ENCODE peak calls at places on chromosomes 7 and 10, in nine cellular contexts. N is PC-3, U is right cardiac atrium, G is A549, Y is uterus, J is adipocyte, C is H9, P is cardiac muscle cell, L is Peyer's patch. W is an unnamed sample.

GRCh38 chr7:155588468-155588998 is 42.2 kb upstream of the CNPY1 start:
- DNase-seq in Y (no peak), N (no peak), U (no peak), J (no peak), C (no peak), P (no peak), G (no peak), L (no peak), W (no peak)

GRCh38 chr7:148571381-148571780 is 19.2 kb upstream of the C7orf33 start:
- DNase-seq in N (no peak), L (no peak), U (no peak), J (no peak), Y (no peak), C (no peak), G (no peak), P (no peak), W (no peak)

GRCh38 chr10:31262672-31263071 is 56.3 kb upstream of the ZEB1 start:
- DNase-seq in J (peak; percentile 71), N (no peak), G (no peak), U (peak; percentile 37), C (no peak), L (no peak), Y (no peak), P (peak; percentile 87), W (no peak)

GRCh38 chr10:129467346-129468119 is 492 bp downstream of the MGMT start:
- DNase-seq in P (peak; percentile 47), Y (no peak), U (peak; percentile 74), C (no peak), J (peak; percentile 7), G (no peak), L (peak; percentile 25), N (no peak), W (no peak)

GRCh38 chr10:25725917-25726716 is 207.9 kb upstream of the MYO3A start:
- DNase-seq in J (peak; percentile 66), U (no peak), L (no peak), Y (no peak), G (peak; percentile 47), C (peak; percentile 60), P (peak; percentile 78), N (peak; percentile 66), W (no peak)

GRCh38 chr7:43204081-43204480 is 91.6 kb downstream of the HECW1 start:
- DNase-seq in Y (no peak), L (no peak), G (no peak), J (peak; percentile 57), P (peak; percentile 21), U (no peak), C (no peak), N (peak; percentile 66), W (no peak)

GRCh38 chr10:89684604-89685003 is 16.8 kb upstream of the KIF20B start:
- DNase-seq in N (no peak), P (peak; percentile 60), Y (no peak), C (no peak), G (no peak), U (no peak), L (no peak), J (no peak), W (no peak)

GRCh38 chr10:116324227-116324950 is at the start of gene CCDC172:
- DNase-seq in J (no peak), P (no peak), C (peak; percentile 43), U (no peak), Y (no peak), L (no peak), G (no peak), N (no peak), W (peak; percentile 56)

GRCh38 chr7:14859267-14859666 is 43.3 kb downstream of the DGKB start:
- DNase-seq in Y (no peak), L (no peak), P (no peak), U (no peak), C (no peak), G (no peak), J (no peak), N (peak; percentile 38), W (no peak)

DNA sequence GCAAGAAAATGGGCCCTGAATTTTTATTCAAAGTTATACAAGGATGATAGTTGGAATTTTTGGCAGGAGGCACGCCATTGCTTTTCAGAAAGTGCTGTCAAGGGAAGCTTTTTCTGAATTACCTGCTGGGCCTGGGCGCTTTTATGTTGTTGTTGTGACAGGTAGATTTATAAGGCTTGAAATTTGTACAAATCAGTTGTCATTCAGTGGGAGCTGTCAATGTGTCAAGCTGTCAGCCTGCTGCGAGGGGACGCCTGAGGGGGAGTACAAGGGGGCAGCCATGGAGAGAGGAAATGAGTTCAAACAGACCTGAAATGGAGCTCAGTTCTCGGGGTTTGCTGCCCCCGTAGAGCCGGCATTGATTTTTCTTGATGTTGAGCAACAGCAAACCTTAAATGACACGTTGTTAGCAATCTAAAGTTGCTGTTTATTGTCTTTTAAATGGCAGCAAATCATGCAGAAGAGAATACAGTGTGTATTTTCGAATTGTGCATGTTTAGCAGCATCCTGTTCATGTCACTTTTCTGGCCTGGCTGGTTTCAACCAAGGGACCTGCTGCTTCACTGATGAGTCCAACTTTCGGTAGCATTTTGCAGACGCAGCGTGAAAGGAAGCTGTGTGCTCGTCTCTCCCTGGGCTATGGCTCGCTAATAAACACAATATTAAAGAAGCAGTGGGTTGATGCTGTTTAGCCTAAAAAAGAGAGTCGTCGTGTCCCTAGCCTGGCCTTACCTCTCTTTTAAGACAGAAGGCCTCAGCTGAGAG is 166.4 kb downstream of the LRMDA start:
- DNase-seq in C (no peak), Y (no peak), U (no peak), J (no peak), G (no peak), N (no peak), L (no peak), P (no peak), W (no peak)
- H3K4me1 ChIP-seq in C (peaks cover 2% of the 10 kb centered on the region), Y (no peaks in the 10 kb centered on the region), U (no peaks in the 10 kb centered on the region), J (peaks cover 5% of the 10 kb centered on the region), G (no peaks in the 10 kb centered on the region), N (no peaks in the 10 kb centered on the region), L (no peaks in the 10 kb centered on the region), P (peaks cover 29% of the 10 kb centered on the region), W (peaks cover 19% of the 10 kb centered on the region)

GRCh38 chr7:90621130-90621891 is 25.2 kb downstream of the CDK14 start:
- DNase-seq in C (no peak), L (no peak), J (no peak), U (no peak), P (peak; percentile 17), Y (no peak), G (no peak), N (peak; percentile 17), W (no peak)

GRCh38 chr7:90622670-90623069 is 26.5 kb downstream of the CDK14 start:
- DNase-seq in G (no peak), Y (no peak), U (no peak), N (no peak), P (no peak), L (no peak), C (no peak), J (no peak), W (no peak)

GRCh38 chr7:90624128-90624980 is 28.2 kb downstream of the CDK14 start:
- DNase-seq in L (no peak), C (no peak), P (peak; percentile 66), G (no peak), J (no peak), U (no peak), Y (peak; percentile 22), N (peak; percentile 59), W (no peak)

GRCh38 chr7:90618880-90619279 is 22.8 kb downstream of the CDK14 start:
- DNase-seq in J (no peak), C (no peak), U (no peak), N (peak; percentile 46), P (no peak), Y (no peak), G (no peak), L (no peak), W (no peak)

DNA sequence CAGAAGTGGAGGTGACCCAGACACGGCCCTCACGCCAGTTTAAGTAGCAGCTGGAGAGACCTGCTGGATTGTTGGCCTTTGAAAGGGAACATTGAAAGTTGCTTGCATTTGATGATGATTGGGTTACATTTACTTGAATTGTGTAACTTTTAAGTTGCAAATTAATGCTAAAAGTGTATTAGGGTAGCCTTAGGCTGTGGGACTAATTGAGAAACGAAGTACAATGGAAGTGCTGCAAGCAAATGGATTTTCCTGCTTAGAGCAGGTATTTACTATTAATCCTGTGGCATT is 25.7 kb downstream of the CDK14 start:
- DNase-seq in G (no peak), Y (no peak), C (peak; percentile 44), P (no peak), U (no peak), N (no peak), L (no peak), J (no peak), W (no peak)
- H3K4me1 ChIP-seq in G (no peaks in the 10 kb centered on the region), Y (no peaks in the 10 kb centered on the region), C (peaks cover 19% of the 10 kb centered on the region), P (peaks cover 47% of the 10 kb centered on the region), U (peaks cover 9% of the 10 kb centered on the region), N (peaks cover 55% of the 10 kb centered on the region), L (no peaks in the 10 kb centered on the region), J (peaks cover 33% of the 10 kb centered on the region), W (peaks cover 20% of the 10 kb centered on the region)

DNA sequence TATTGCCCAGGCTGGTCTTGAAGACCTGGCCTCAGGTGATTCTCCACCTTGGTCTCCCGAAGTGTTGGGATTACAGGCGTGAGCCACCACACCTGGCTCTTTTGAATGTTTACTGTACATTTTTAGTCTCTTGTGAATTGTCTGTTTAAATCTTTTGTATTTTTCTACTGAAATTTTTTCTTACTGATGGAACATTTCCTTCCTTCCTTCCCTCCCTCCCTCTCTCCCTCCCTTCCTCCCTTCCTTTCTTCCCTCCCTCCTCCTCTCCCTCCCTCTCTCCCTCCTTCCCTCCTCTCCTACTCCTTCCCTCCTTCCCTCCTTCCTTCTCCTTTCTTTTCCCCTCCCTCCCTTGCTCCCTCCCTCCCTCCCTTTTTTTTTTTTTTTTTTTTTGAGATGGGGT is 58.0 kb downstream of the DAGLB start:
- DNase-seq in C (no peak), G (no peak), L (no peak), U (no peak), J (no peak), N (no peak), P (no peak), Y (no peak), W (no peak)
- H3K4me1 ChIP-seq in C (peaks cover 8% of the 10 kb centered on the region), G (peaks cover 71% of the 10 kb centered on the region), L (peaks cover 19% of the 10 kb centered on the region), U (peaks cover 18% of the 10 kb centered on the region), J (peaks cover 51% of the 10 kb centered on the region), N (peaks cover 58% of the 10 kb centered on the region), P (peaks cover 25% of the 10 kb centered on the region), Y (peaks cover 8% of the 10 kb centered on the region), W (peaks cover 15% of the 10 kb centered on the region)

DNA sequence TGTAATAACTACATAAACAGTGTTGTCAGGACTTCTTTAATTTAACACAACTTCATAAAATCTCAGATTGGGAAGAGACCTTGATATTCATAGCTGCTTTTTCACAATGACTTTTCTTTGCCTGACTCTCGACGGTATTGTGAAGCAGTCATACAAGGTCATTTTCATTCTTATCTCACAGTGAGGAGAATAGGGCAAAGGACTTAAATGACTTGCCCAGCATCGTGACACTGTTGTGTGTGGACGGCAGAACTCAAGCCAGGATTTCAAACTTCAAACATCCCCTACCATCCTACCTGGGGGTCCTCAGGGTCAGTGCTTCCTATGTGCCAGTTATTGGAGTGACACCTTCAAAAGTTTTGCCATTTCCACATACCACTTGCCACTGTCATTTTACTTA is 138.5 kb upstream of the GDF10 start:
- DNase-seq in P (no peak), U (no peak), G (no peak), L (no peak), N (no peak), J (no peak), C (no peak), Y (no peak), W (no peak)
- H3K4me1 ChIP-seq in P (no peaks in the 10 kb centered on the region), U (no peaks in the 10 kb centered on the region), G (no peaks in the 10 kb centered on the region), L (no peaks in the 10 kb centered on the region), N (peaks cover 26% of the 10 kb centered on the region), J (peaks cover 18% of the 10 kb centered on the region), C (no peaks in the 10 kb centered on the region), Y (no peaks in the 10 kb centered on the region), W (peaks cover 9% of the 10 kb centered on the region)

W was measured in kidney.